ENCODE peak calls at places on chromosomes 5 and 9, in four cellular contexts. D, V, E and S are unnamed samples.

GRCh38 chr5:3024976-3025375 is 273.5 kb upstream of the IRX2 start:
- DNase-seq in D (no peak), V (no peak), E (no peak), S (no peak)

GRCh38 chr9:2764371-2764770 is 47.1 kb downstream of the KCNV2 start:
- DNase-seq in D (no peak), V (peak), E (no peak), S (peak)

GRCh38 chr5:107875834-107876233 is 205.1 kb upstream of the EFNA5 start:
- DNase-seq in D (no peak), V (peak), E (no peak), S (no peak)

GRCh38 chr5:16446993-16447392 is 18.6 kb downstream of the ZNF622 start:
- DNase-seq in D (no peak), V (no peak), E (no peak), S (no peak)

GRCh38 chr9:132840980-132841379 is 37.1 kb downstream of the AK8 start:
- DNase-seq in D (no peak), V (no peak), E (no peak), S (no peak)

GRCh38 chr5:52805614-52806013 is 17.9 kb downstream of the ITGA1 start:
- DNase-seq in D (no peak), V (no peak), E (no peak), S (no peak)

GRCh38 chr9:114082017-114082735 is 4.1 kb upstream of the AMBP start:
- DNase-seq in D (no peak), V (peak), E (peak), S (peak)

GRCh38 chr5:101626572-101626971 is 669.5 kb downstream of the SLCO4C1 start:
- DNase-seq in D (no peak), V (no peak), E (no peak), S (no peak)

GRCh38 chr9:18405240-18405639 is 68.7 kb upstream of the ADAMTSL1 start:
- DNase-seq in D (no peak), V (no peak), E (no peak), S (no peak)

GRCh38 chr5:23053846-23054245 is 200.7 kb upstream of the CDH12 start:
- DNase-seq in D (no peak), V (no peak), E (no peak), S (no peak)

GRCh38 chr9:131640438-131641181 is 95.3 kb downstream of the PRRT1B start:
- DNase-seq in D (no peak), V (peak), E (no peak), S (no peak)

GRCh38 chr5:105849701-105850100 is 1821.0 kb downstream of the EFNA5 start:
- DNase-seq in D (no peak), V (no peak), E (no peak), S (no peak)

GRCh38 chr5:8848997-8849585 is 696.8 kb downstream of the SEMA5A start:
- DNase-seq in D (no peak), V (no peak), E (peak), S (no peak)

GRCh38 chr5:134541736-134542376 is 16.4 kb downstream of the JADE2 start:
- DNase-seq in D (peak), V (no peak), E (no peak), S (no peak)

GRCh38 chr9:137339606-137340462 is 37.8 kb upstream of the NRARP start:
- DNase-seq in D (no peak), V (peak), E (no peak), S (no peak)

GRCh38 chr5:1858436-1858835 is 24.3 kb downstream of the IRX4 start:
- DNase-seq in D (no peak), V (no peak), E (no peak), S (no peak)

GRCh38 chr5:67350185-67350584 is 153.6 kb upstream of the CD180 start:
- DNase-seq in D (no peak), V (no peak), E (no peak), S (no peak)

GRCh38 chr5:75324791-75325190 is 12.2 kb upstream of the HMGCR start:
- DNase-seq in D (no peak), V (no peak), E (no peak), S (peak)

GRCh38 chr5:118590806-118591205 is 397.5 kb downstream of the DTWD2 start:
- DNase-seq in D (no peak), V (no peak), E (no peak), S (no peak)
- TF ChIP-seq CTCF in D (no peak), V (no peak), E (no peak), S (no peak)

GRCh38 chr9:87109182-87109581 is 161.9 kb upstream of the GAS1 start:
- DNase-seq in D (no peak), V (no peak), E (no peak), S (no peak)

GRCh38 chr9:87111010-87111409 is 163.7 kb upstream of the GAS1 start:
- DNase-seq in D (no peak), V (no peak), E (no peak), S (no peak)

GRCh38 chr9:87109851-87110250 is 162.5 kb upstream of the GAS1 start:
- DNase-seq in D (no peak), V (no peak), E (no peak), S (no peak)

GRCh38 chr9:87108639-87109038 is 161.3 kb upstream of the GAS1 start:
- DNase-seq in D (no peak), V (no peak), E (no peak), S (no peak)

DNA sequence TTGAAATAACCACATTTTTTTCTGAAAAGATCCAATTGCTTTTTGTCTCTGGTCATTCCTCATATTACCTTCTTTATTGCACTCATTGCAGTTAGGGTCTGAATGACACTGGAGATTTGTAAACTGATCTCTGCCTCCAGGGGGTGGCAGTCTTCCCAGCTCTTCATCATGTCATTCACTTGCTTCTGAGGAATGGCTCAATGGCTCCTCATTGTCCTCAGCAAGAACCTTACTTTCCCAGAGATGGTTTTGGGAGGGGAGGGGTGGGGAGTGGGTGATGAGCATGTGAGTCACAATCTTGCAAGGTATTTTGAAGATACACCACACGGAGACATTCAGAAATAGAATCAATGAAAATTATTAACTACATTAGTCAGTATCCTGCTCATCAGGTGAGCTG is 159.8 kb upstream of the GAS1 start:
- DNase-seq in D (no peak), V (no peak), E (no peak), S (no peak)
- TF ChIP-seq CTCF in D (peak), V (no peak), E (peak), S (no peak)

GRCh38 chr5:7464182-7464581 is 68.2 kb downstream of the ADCY2 start:
- DNase-seq in D (no peak), V (no peak), E (no peak), S (no peak)
- TF ChIP-seq CTCF in D (no peak), V (no peak), E (no peak), S (no peak)

GRCh38 chr9:123365287-123365880 is 9.4 kb downstream of the CRB2 start:
- DNase-seq in D (no peak), V (no peak), E (no peak), S (no peak)
- TF ChIP-seq CTCF in D (peak), V (peak), E (no peak), S (no peak)

GRCh38 chr9:108476574-108476973 is 379.2 kb downstream of the ACTL7B start:
- DNase-seq in D (no peak), V (no peak), E (peak), S (no peak)

GRCh38 chr9:108477538-108478006 is 378.2 kb downstream of the ACTL7B start:
- DNase-seq in D (no peak), V (peak), E (peak), S (no peak)

GRCh38 chr9:108478871-108479332 is 376.9 kb downstream of the ACTL7B start:
- DNase-seq in D (peak), V (peak), E (peak), S (no peak)

GRCh38 chr9:108479989-108480652 is 375.7 kb downstream of the ACTL7B start:
- DNase-seq in D (no peak), V (no peak), E (no peak), S (no peak)

GRCh38 chr9:108478431-108478837 is 377.4 kb downstream of the ACTL7B start:
- DNase-seq in D (no peak), V (peak), E (peak), S (no peak)
- TF ChIP-seq CTCF in D (no peak), V (peak), E (no peak), S (no peak)

DNA sequence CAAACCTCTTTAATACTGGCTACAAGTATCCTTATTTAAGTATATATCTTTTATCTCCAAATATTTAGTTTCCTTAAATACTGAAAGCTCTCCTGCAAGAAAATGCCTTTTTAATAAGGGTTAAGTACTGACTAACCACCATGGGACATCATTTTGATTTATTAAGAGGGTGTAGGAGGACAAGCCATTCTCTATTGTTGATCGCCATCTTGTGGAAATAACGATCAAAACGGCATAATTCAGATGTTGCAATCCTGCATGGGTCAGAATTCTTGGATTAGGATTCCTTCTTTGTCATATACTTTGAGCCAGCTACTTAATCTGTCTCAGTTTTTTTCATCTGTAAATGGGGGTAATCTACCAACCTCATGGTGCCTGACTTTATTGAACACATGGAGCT is 28.7 kb upstream of the C5orf46 start:
- DNase-seq in D (no peak), V (peak), E (peak), S (no peak)
- TF ChIP-seq CTCF in D (peak), V (peak), E (peak), S (no peak)

DNA sequence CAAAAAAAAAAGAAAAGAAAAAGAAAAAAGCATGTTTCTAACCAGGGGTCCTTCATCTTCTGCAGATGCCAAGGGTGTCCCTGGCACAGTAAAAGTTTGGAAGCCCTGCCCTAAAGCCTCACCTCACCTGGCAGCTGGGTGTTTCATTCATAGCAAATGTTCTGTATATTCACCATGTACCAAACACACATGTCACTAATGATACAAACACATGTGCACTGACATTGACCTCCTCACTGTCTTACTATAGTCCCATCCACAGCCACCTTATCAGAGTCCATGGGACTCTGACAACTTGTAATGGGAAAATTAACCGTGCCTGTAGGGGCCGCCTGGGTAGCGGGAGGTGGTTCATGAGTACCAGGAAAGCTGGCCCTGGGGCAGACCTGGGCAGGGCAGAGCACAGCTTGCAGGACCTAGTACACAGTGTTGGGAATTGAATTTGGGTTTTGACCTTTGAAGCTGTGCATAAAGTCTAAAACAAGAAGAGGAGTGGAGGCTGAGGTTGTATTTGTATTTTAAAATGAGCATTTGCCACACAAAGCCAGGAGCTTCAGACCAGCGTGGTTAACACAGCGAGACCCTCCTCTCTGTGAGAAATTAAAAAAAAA is 6.4 kb upstream of the MGAT4B start:
- DNase-seq in D (no peak), V (no peak), E (no peak), S (no peak)
- TF ChIP-seq CTCF in D (no peak), V (no peak), E (no peak), S (no peak)

GRCh38 chr5:80487829-80488708 is at the start of gene FAM151B:
- DNase-seq in D (peak), V (peak), E (peak), S (peak)
- TF ChIP-seq CTCF in D (no peak), V (peak), E (peak), S (no peak)

GRCh38 chr5:170985486-170985885 is 123.7 kb downstream of the RANBP17 start:
- DNase-seq in D (no peak), V (no peak), E (no peak), S (no peak)

GRCh38 chr5:170986598-170986997 is 124.8 kb downstream of the RANBP17 start:
- DNase-seq in D (no peak), V (no peak), E (peak), S (no peak)
- TF ChIP-seq CTCF in D (no peak), V (no peak), E (no peak), S (no peak)

GRCh38 chr5:78359831-78360673 is at the start of gene SCAMP1:
- DNase-seq in D (peak), V (peak), E (peak), S (peak)

GRCh38 chr5:78364005-78364404 is 3.6 kb downstream of the SCAMP1 start:
- DNase-seq in D (no peak), V (no peak), E (no peak), S (no peak)

GRCh38 chr5:78362220-78362619 is 1.8 kb downstream of the SCAMP1 start:
- DNase-seq in D (no peak), V (no peak), E (no peak), S (no peak)

GRCh38 chr5:78361226-78361993 is 993 bp downstream of the SCAMP1 start:
- DNase-seq in D (no peak), V (peak), E (no peak), S (no peak)

GRCh38 chr5:78360674-78361225 is 333 bp downstream of the SCAMP1 start:
- DNase-seq in D (peak), V (no peak), E (no peak), S (peak)
- TF ChIP-seq CTCF in D (no peak), V (no peak), E (no peak), S (no peak)